ENCODE peak calls at places on chromosomes 12 and 14, in four cellular contexts. One of them, this sample, is unnamed.

GRCh38 chr14:92719421-92719820 is 29.0 kb downstream of the LGMN start:
- DNase-seq in H1: no peak
- DNase-seq in GM12878: no peak
- DNase-seq in HepG2: no peak
- DNase-seq in this sample: no peak

GRCh38 chr12:49524660-49525324 is 14.0 kb upstream of the KCNH3 start:
- DNase-seq in GM12878: no peak
- DNase-seq in HepG2: no peak
- DNase-seq in H1: no peak
- DNase-seq in this sample: no peak

GRCh38 chr12:2013527-2014223 is 9.4 kb upstream of the DCP1B start:
- DNase-seq in HepG2: no peak
- DNase-seq in GM12878: no peak
- DNase-seq in H1: no peak
- DNase-seq in this sample: no peak

GRCh38 chr12:97456792-97457191 is 5.8 kb upstream of the RMST start:
- DNase-seq in H1: no peak
- DNase-seq in GM12878: no peak
- DNase-seq in HepG2: no peak
- DNase-seq in this sample: no peak

GRCh38 chr12:113211160-113211559 is 10.1 kb upstream of the TPCN1 start:
- DNase-seq in GM12878: no peak
- DNase-seq in H1: no peak
- DNase-seq in HepG2: no peak
- DNase-seq in this sample: no peak

GRCh38 chr14:32372154-32372553 is 43.1 kb downstream of the AKAP6 start:
- DNase-seq in GM12878: no peak
- DNase-seq in H1: no peak
- DNase-seq in HepG2: no peak
- DNase-seq in this sample: no peak

GRCh38 chr12:67534671-67535070 is 113.9 kb upstream of the DYRK2 start:
- DNase-seq in GM12878: no peak
- DNase-seq in HepG2: no peak
- DNase-seq in H1: no peak
- DNase-seq in this sample: no peak

GRCh38 chr12:60844875-60845274 is 1249.0 kb downstream of the SLC16A7 start:
- DNase-seq in GM12878: no peak
- DNase-seq in H1: no peak
- DNase-seq in HepG2: no peak
- DNase-seq in this sample: no peak

GRCh38 chr12:51177897-51178296 is 5.0 kb upstream of the TFCP2 start:
- DNase-seq in H1: no peak
- DNase-seq in GM12878: no peak
- DNase-seq in HepG2: no peak
- DNase-seq in this sample: no peak

GRCh38 chr12:87930652-87931051 is 98.5 kb downstream of the C12orf50 start:
- DNase-seq in HepG2: no peak
- DNase-seq in GM12878: no peak
- DNase-seq in H1: no peak
- DNase-seq in this sample: no peak

GRCh38 chr14:90193925-90194324 is 62.4 kb upstream of the PSMC1 start:
- DNase-seq in H1: no peak
- DNase-seq in GM12878: no peak
- DNase-seq in HepG2: peak; percentile 4
- DNase-seq in this sample: no peak

GRCh38 chr12:70774055-70774454 is 136.8 kb upstream of the PTPRB start:
- DNase-seq in GM12878: no peak
- DNase-seq in H1: no peak
- DNase-seq in HepG2: no peak
- DNase-seq in this sample: no peak

GRCh38 chr14:50792058-50792477 is 38.9 kb downstream of the NIN start:
- DNase-seq in H1: no peak
- DNase-seq in HepG2: no peak
- DNase-seq in GM12878: no peak
- DNase-seq in this sample: no peak

GRCh38 chr12:45284096-45284901 is 68.4 kb downstream of the ANO6 start:
- DNase-seq in HepG2: peak; percentile 31
- DNase-seq in GM12878: no peak
- DNase-seq in H1: no peak
- DNase-seq in this sample: no peak

DNA sequence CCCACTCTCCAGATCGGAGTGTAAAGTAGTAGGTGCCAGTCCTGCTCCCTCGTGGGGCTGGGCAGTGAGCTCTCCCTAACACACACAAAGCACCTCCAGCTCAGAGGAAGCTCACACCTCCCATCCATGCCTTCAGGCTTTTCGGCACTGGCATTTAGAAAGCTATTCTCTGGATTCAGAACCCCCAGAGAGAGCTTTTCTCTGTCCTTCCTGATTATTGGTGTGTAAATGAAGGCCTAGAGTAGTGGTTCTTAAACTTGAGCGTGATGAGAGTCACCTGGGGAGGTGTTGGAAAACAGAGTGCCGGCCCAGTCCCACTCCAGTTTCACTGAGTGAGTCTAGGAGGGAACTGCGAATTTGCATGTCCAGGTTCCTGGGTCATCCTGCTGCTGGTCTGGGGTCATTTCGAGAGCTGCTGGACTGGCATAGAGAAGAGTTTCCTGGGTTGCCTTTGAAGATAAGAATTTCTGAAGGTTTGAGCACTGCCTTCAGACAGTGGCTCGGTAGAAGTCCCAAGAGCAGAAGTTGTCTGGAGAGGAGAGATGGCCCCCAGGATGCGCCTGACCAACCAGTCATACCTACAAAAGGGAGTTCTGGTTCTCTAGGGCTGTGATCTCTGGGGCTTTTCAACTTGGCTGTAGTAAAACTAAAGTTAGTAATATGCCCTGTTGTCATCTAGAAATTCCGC is 15.1 kb downstream of the CD9 start:
- DNase-seq in H1: peak; percentile 74
- DNase-seq in GM12878: no peak
- DNase-seq in HepG2: no peak
- DNase-seq in this sample: peak; percentile 100
- H3K4me3 ChIP-seq in H1: peak overlapping the region; percentile 23
- H3K4me3 ChIP-seq in GM12878: no peak overlapping the region
- H3K4me3 ChIP-seq in HepG2: no peak overlapping the region
- H3K4me3 ChIP-seq in this sample: peak overlapping the region; percentile 26

GRCh38 chr12:104121001-104121400 is 17.0 kb downstream of the NFYB start:
- DNase-seq in H1: no peak
- DNase-seq in GM12878: no peak
- DNase-seq in HepG2: no peak
- DNase-seq in this sample: no peak
- TF ChIP-seq SUZ12 in H1: no peak
- TF ChIP-seq SUZ12 in GM12878: no peak
- TF ChIP-seq SUZ12 in HepG2: no peak
- TF ChIP-seq SUZ12 in this sample: no peak

GRCh38 chr12:48349471-48349870 is 1.2 kb downstream of the ZNF641 start:
- DNase-seq in H1: no peak
- DNase-seq in GM12878: no peak
- DNase-seq in HepG2: no peak
- DNase-seq in this sample: no peak
- H3K4me3 ChIP-seq in H1: peak overlapping the region; percentile 89
- H3K4me3 ChIP-seq in GM12878: no peak overlapping the region
- H3K4me3 ChIP-seq in HepG2: no peak overlapping the region
- H3K4me3 ChIP-seq in this sample: peak overlapping the region; percentile 81

GRCh38 chr12:47828008-47828966 is 8.6 kb upstream of the HDAC7 start:
- DNase-seq in GM12878: no peak
- DNase-seq in HepG2: no peak
- DNase-seq in H1: no peak
- DNase-seq in this sample: no peak
- TF ChIP-seq SUZ12 in GM12878: no peak
- TF ChIP-seq SUZ12 in HepG2: no peak
- TF ChIP-seq SUZ12 in H1: no peak
- TF ChIP-seq SUZ12 in this sample: no peak

DNA sequence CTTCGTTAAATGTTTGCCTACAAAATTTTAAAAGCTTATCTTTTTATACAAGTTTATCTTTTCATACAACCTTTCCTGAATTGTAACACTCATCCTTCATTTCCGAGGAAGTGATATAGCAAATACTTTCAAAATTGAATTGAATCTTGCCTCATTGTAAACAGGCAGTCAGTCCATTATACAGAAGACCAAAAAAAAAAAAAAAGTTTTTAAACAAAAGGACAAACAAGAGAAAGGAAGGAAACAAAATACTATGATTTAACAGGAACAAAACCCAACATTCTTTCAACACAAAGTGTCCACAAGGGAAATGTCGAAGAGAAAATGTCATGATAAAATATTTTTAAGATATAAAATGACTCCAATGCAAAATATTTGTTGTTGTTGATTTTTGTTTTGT is 8.5 kb downstream of the ATF7 start:
- DNase-seq in GM12878: no peak
- DNase-seq in H1: no peak
- DNase-seq in HepG2: no peak
- DNase-seq in this sample: no peak
- H3K4me3 ChIP-seq in GM12878: peak overlapping the region; percentile 51
- H3K4me3 ChIP-seq in H1: no peak overlapping the region
- H3K4me3 ChIP-seq in HepG2: no peak overlapping the region
- H3K4me3 ChIP-seq in this sample: no peak overlapping the region

DNA sequence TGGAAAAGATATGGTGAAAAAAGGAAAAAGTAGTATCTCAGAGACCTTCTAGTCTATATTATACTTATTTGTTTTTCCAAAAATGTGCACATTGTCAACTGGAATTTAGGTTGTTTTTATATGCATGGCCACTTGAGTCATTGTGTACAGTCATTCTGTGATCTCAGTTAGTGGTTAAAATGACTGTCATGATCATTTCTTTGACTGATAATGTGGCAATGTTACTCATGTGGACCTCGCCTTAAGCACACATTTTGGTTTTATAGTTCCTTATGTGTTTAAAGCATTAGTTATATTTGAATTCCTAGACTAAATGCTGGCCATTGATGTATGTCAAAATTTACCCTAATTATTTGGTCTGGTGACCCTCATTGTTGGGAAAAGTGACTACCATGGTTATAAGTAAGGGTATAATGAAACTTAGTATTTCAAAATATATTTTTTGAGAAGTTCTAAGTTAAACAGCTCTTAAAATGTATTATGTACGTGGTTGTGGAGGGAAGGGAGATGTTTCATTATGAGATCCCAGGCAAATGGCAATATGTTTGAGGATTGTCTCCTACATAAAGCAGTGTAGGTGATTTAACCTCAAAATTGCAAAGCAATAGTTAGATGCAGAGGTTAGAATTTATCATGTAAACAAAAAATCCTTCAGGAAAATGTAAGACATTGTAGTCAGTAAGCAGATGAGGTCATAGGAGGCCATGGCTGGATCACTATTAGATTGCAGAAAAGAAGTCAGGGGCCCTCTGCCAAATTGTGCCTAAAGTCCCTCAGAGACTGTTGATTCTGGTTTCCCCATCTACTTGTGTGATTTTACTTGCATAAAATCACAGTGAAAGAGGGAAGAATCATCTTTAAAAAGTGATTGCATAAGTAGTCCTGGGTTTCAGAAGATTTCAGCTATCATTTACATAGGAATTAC is 17.5 kb downstream of the PNMA1 start:
- DNase-seq in H1: no peak
- DNase-seq in GM12878: peak; percentile 88
- DNase-seq in HepG2: peak; percentile 10
- DNase-seq in this sample: no peak
- TF ChIP-seq SUZ12 in H1: no peak
- TF ChIP-seq SUZ12 in GM12878: no peak
- TF ChIP-seq SUZ12 in HepG2: no peak
- TF ChIP-seq SUZ12 in this sample: no peak

DNA sequence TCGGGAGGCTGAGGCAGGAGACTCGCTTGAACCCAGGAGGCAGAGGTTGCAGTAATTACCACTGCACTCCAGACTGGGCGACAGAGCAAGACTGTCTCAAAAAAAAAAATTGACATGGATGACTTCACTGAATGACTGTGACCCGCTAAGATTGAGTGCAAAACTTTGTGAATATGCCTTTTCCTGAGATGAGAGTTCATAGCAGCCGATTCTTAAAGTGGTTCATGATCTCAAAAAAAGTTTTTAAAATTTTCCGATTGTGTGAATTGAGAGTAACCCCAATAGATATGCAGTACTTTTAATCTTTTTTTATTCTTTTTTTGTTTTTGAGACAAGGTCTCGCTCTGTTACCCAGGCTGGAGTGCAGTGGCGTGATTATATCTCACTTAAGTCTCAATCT is 1.2 kb downstream of the TCTN1 start:
- DNase-seq in GM12878: no peak
- DNase-seq in H1: no peak
- DNase-seq in HepG2: no peak
- DNase-seq in this sample: no peak
- H3K4me3 ChIP-seq in GM12878: peak overlapping the region; percentile 58
- H3K4me3 ChIP-seq in H1: no peak overlapping the region
- H3K4me3 ChIP-seq in HepG2: no peak overlapping the region
- H3K4me3 ChIP-seq in this sample: no peak overlapping the region

This sample was measured in NT2/D1.